ENCODE peak calls at places on chromosome 9, in nine cellular contexts. P, Z, N, E, Y, X, H, A and S are unnamed samples.

GRCh38 chr9:115088856-115089255 is 29.1 kb downstream of the TNC start:
- DNase-seq in P (no peak), Z (peak), Y (no peak), X (no peak), H (no peak), E (no peak), N (no peak), A (peak), S (no peak)

GRCh38 chr9:38683336-38683735 is 36.6 kb downstream of the FAM240B start:
- DNase-seq in Z (no peak), A (no peak), Y (no peak), X (no peak), N (no peak), H (no peak), P (no peak), E (no peak), S (no peak)

GRCh38 chr9:121294866-121295661 is 27.1 kb downstream of the GSN start:
- DNase-seq in Z (no peak), P (no peak), Y (peak), X (peak), N (no peak), H (no peak), A (no peak), E (no peak), S (peak)

GRCh38 chr9:133457233-133457632 is 2.5 kb upstream of the CACFD1 start:
- DNase-seq in N (peak), H (no peak), E (peak), Z (no peak), X (no peak), A (no peak), Y (no peak), P (no peak), S (no peak)

GRCh38 chr9:92610470-92611420 is 59.2 kb downstream of the IPPK start:
- DNase-seq in P (no peak), H (no peak), X (peak), N (no peak), A (no peak), Z (no peak), Y (peak), E (no peak), S (peak)

GRCh38 chr9:14057347-14058077 is 256.4 kb downstream of the NFIB start:
- DNase-seq in H (no peak), X (no peak), E (no peak), Y (no peak), Z (no peak), N (no peak), A (no peak), P (no peak), S (peak)

GRCh38 chr9:5671711-5672353 is 42.9 kb downstream of the RIC1 start:
- DNase-seq in X (no peak), Z (no peak), P (peak), H (no peak), A (no peak), Y (no peak), N (no peak), E (peak), S (no peak)

GRCh38 chr9:31821583-31821982 is 562.9 kb upstream of the ACO1 start:
- DNase-seq in P (no peak), Z (no peak), X (no peak), E (no peak), Y (no peak), H (no peak), A (no peak), N (no peak), S (no peak)

GRCh38 chr9:9753266-9753665 is 859.5 kb downstream of the PTPRD start:
- DNase-seq in N (no peak), P (no peak), X (no peak), H (no peak), Y (no peak), E (no peak), Z (no peak), A (no peak), S (no peak)

GRCh38 chr9:127661342-127661741 is 45.4 kb upstream of the CFAP157 start:
- DNase-seq in A (no peak), N (no peak), Y (no peak), Z (no peak), H (no peak), P (no peak), X (peak), E (no peak), S (no peak)

GRCh38 chr9:124239249-124240073 is 18.3 kb upstream of the NEK6 start:
- DNase-seq in Y (no peak), P (no peak), E (no peak), Z (no peak), A (no peak), N (no peak), H (no peak), X (no peak), S (no peak)

GRCh38 chr9:109579191-109579948 is 81.3 kb upstream of the PTPN3 start:
- DNase-seq in H (no peak), E (no peak), X (no peak), P (no peak), Y (no peak), Z (peak), N (no peak), A (peak), S (no peak)

GRCh38 chr9:105278751-105279150 is 34.3 kb downstream of the SLC44A1 start:
- DNase-seq in P (no peak), Y (no peak), E (no peak), H (no peak), N (no peak), X (no peak), Z (no peak), A (no peak), S (no peak)
- H3K27ac ChIP-seq in P (no peak), Y (no peak), E (no peak), H (no peak), N (no peak), X (no peak), Z (no peak), A (no peak), S (no peak)

GRCh38 chr9:96056221-96056620 is 180.7 kb downstream of the ERCC6L2 start:
- DNase-seq in X (no peak), Z (no peak), A (no peak), N (no peak), P (no peak), E (no peak), H (no peak), Y (no peak), S (no peak)
- TF ChIP-seq CTCF in X (no peak), Z (no peak), A (no peak), N (no peak), P (no peak), E (no peak), H (no peak), Y (no peak), S (no peak)

GRCh38 chr9:221989-222776 is 7.5 kb downstream of the DOCK8 start:
- DNase-seq in N (no peak), E (no peak), Y (no peak), P (no peak), X (no peak), Z (no peak), A (no peak), H (no peak), S (no peak)

GRCh38 chr9:227882-228281 is 13.2 kb downstream of the DOCK8 start:
- DNase-seq in Y (no peak), Z (no peak), P (no peak), N (no peak), X (no peak), H (no peak), A (no peak), E (no peak), S (no peak)

GRCh38 chr9:223167-223566 is 8.5 kb downstream of the DOCK8 start:
- DNase-seq in E (no peak), A (no peak), Z (no peak), Y (no peak), P (no peak), N (no peak), H (no peak), X (no peak), S (no peak)

GRCh38 chr9:228929-229695 is 14.4 kb downstream of the DOCK8 start:
- DNase-seq in A (no peak), P (no peak), X (no peak), E (no peak), Y (no peak), N (no peak), Z (no peak), H (no peak), S (no peak)

GRCh38 chr9:224540-225520 is 10.2 kb downstream of the DOCK8 start:
- DNase-seq in E (no peak), H (peak), Z (no peak), X (no peak), P (no peak), A (no peak), N (no peak), Y (no peak), S (no peak)
- H3K27ac ChIP-seq in E (no peak), H (no peak), Z (no peak), X (no peak), P (no peak), A (no peak), N (no peak), Y (no peak), S (no peak)

DNA sequence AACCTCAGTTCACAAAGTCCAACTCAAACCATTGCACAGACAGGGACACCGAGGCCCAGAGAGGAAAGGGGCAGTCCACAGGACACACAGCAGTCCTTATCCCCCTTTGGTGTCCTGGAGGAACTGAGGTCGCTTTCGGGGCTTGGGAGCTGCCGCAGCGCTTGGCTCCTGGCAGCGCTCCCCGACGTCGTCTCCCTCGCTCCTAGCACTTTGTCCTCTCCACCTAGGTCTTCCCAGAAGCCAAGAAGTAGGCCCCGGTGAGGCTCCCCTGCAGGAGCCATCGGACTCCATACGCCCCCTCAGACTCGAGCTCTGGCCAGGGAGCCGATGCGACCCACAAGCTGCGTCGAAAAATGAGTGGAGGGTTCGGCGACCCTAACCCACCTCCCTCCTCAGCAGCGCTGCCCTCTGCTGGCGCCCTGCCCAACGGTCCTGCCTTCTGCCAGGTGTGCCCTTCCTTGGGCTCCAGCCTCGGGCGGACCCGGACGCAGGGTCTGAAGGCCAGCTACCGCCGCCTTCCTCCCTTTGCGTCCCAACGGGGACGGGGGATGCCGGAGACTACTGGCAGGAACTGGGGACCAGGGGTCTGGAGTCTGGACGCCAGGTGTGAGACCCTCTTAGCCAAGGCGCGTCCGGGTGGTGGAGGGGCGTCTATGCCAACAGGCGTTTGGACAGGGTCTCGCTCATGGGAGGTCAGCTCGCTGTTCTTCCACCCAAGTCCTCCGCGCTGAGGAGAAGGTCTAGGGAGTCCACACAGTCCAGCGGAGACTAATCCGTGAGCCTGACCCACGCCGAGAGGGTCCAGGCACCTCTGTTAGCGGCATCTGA is 2.1 kb upstream of the PRDM12 start:
- DNase-seq in X (no peak), A (no peak), Z (no peak), N (peak), Y (no peak), E (no peak), P (no peak), H (no peak), S (no peak)
- TF ChIP-seq CTCF in X (no peak), A (no peak), Z (no peak), N (peak), Y (no peak), E (peak), P (no peak), H (no peak), S (no peak)

DNA sequence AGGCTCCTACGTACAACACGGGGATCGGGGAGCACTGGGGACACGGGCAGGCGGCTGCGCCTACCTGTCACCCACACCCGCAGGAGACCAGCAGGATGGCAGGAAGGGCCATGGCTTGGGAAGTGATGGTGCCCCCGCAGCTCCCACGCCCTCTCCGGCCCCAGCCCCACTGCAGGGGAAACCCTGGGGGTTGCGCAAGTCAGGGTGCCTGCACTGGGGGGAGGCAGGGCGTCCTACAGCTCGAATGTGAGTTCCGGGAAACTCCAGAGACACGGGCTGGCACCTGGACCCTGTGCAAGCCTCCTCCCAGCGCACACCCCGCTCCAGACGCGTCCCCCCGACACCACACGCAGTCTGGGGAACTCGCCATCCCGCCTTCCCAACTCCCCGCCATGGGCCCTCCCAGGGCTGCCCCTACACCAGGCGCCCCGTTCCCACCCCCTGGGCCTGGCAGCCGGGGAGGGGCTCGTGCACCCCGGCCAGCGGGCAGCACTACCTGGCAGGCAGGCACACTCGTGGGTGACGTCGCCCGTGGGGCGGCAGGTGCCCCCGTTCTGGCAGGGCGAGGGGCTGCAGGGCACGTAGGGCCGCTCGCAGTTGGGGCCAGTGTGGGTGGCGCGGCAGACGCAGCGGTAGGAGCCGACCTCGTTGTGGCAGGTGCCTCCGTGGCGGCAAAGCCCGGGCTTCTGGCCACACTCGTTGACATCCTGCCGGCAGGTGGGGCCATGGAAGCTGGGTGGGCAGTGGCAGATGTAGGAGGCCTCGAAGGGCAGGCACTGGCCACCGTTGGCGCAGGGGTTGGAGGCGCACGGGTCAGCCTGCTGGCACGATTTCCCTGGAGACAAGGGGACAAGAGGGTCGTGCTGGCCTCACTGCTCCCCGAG is 23.3 kb downstream of the NOTCH1 start:
- DNase-seq in H (no peak), X (no peak), P (no peak), Y (no peak), Z (no peak), A (no peak), N (no peak), E (no peak), S (no peak)
- H3K27ac ChIP-seq in H (no peak), X (no peak), P (no peak), Y (no peak), Z (no peak), A (no peak), N (no peak), E (no peak), S (no peak)

GRCh38 chr9:95912773-95913172 is 37.3 kb downstream of the ERCC6L2 start:
- DNase-seq in P (no peak), N (no peak), Z (no peak), H (no peak), Y (no peak), X (no peak), A (no peak), E (no peak), S (no peak)

GRCh38 chr9:95903398-95903797 is 27.9 kb downstream of the ERCC6L2 start:
- DNase-seq in P (no peak), Y (no peak), A (no peak), E (no peak), X (no peak), H (no peak), Z (no peak), N (no peak), S (no peak)

GRCh38 chr9:95910770-95911340 is 35.4 kb downstream of the ERCC6L2 start:
- DNase-seq in Y (no peak), H (no peak), A (no peak), X (no peak), P (no peak), N (no peak), Z (no peak), E (no peak), S (no peak)

GRCh38 chr9:95910023-95910706 is 34.7 kb downstream of the ERCC6L2 start:
- DNase-seq in X (no peak), P (no peak), H (no peak), Y (no peak), Z (no peak), N (no peak), E (no peak), A (no peak), S (no peak)

GRCh38 chr9:95907794-95908193 is 32.3 kb downstream of the ERCC6L2 start:
- DNase-seq in A (no peak), H (no peak), E (no peak), Z (no peak), Y (no peak), N (no peak), P (no peak), X (no peak), S (no peak)
- TF ChIP-seq CTCF in A (no peak), H (peak), E (peak), Z (peak), Y (no peak), N (peak), P (no peak), X (no peak), S (no peak)